ENCODE peak calls at places on chromosomes 5 and 9, in five cellular contexts. T, D, X, C and I are unnamed samples.

GRCh38 chr5:172493906-172494305 is 39.6 kb upstream of the SH3PXD2B start:
- DNase-seq in T (no peak), D (no peak), X (no peak), C (no peak), I (no peak)

GRCh38 chr9:110575169-110575568 is 4.4 kb downstream of the SVEP1 start:
- DNase-seq in T (no peak), D (no peak), X (no peak), C (no peak), I (no peak)

GRCh38 chr5:139688088-139688702 is 40.0 kb downstream of the CXXC5 start:
- DNase-seq in T (no peak), D (no peak), X (no peak), C (no peak), I (no peak)

GRCh38 chr5:147509710-147510651 is at the start of gene DPYSL3:
- DNase-seq in T (no peak), D (no peak), X (no peak), C (peak), I (no peak)

GRCh38 chr9:69637801-69638200 is 34.4 kb downstream of the APBA1 start:
- DNase-seq in T (no peak), D (no peak), X (no peak), C (no peak), I (no peak)

GRCh38 chr5:128053291-128053954 is 30.1 kb upstream of the SLC12A2 start:
- DNase-seq in T (no peak), D (no peak), X (no peak), C (no peak), I (no peak)

GRCh38 chr9:80874276-80874675 is 815.1 kb downstream of the TLE1 start:
- DNase-seq in T (no peak), D (no peak), X (no peak), C (no peak), I (no peak)

GRCh38 chr5:5421149-5421960 is 1.1 kb upstream of the ICE1 start:
- DNase-seq in T (peak), D (no peak), X (no peak), C (no peak), I (peak)

GRCh38 chr5:146645382-146645781 is 129.4 kb upstream of the GPR151 start:
- DNase-seq in T (no peak), D (no peak), X (no peak), C (no peak), I (no peak)

GRCh38 chr5:137641148-137641547 is 94.7 kb downstream of the KLHL3 start:
- DNase-seq in T (no peak), D (no peak), X (no peak), C (no peak), I (no peak)

GRCh38 chr5:78705826-78706225 is 57.3 kb upstream of the LHFPL2 start:
- DNase-seq in T (no peak), D (no peak), X (no peak), C (no peak), I (no peak)

GRCh38 chr9:124369236-124369797 is 45.9 kb downstream of the PSMB7 start:
- DNase-seq in T (no peak), D (no peak), X (no peak), C (no peak), I (no peak)

GRCh38 chr5:77777281-77777892 is 1.2 kb upstream of the TBCA start:
- DNase-seq in T (no peak), D (no peak), X (no peak), C (no peak), I (no peak)

GRCh38 chr5:133962801-133963476 is 5.5 kb downstream of the C5orf15 start:
- DNase-seq in T (no peak), D (no peak), X (no peak), C (no peak), I (no peak)

GRCh38 chr9:115135786-115136185 is 17.8 kb upstream of the TNC start:
- DNase-seq in T (no peak), D (no peak), X (no peak), C (no peak), I (no peak)

GRCh38 chr5:35811108-35811741 is 45.5 kb upstream of the IL7R start:
- DNase-seq in T (peak), D (peak), X (no peak), C (no peak), I (peak)